ENCODE peak calls at places on chromosomes 16 and 17, in nine cellular contexts. A, U, Y, X, T, R, N, B and S are unnamed samples.
A peak's percentile ranks its signal among the peaks of the same experiment; 100 is the strongest.

GRCh38 chr17:55177159-55177913 is 87.4 kb upstream of the HLF start:
- DNase-seq in A (no peak), U (no peak), Y (no peak), X (peak; percentile 9), T (no peak), R (no peak), N (no peak), B (no peak), S (no peak)

GRCh38 chr16:11913425-11914079 is 2.2 kb downstream of the GSPT1 start:
- DNase-seq in A (no peak), U (no peak), Y (no peak), X (peak; percentile 46), T (peak; percentile 12), R (peak; percentile 38), N (no peak), B (peak; percentile 38), S (no peak)

GRCh38 chr17:17398928-17399926 is 77.6 kb upstream of the MED9 start:
- DNase-seq in A (peak; percentile 71), U (no peak), Y (no peak), X (no peak), T (no peak), R (no peak), N (no peak), B (no peak), S (no peak)

GRCh38 chr17:51385208-51385607 is 124.9 kb downstream of the UTP18 start:
- DNase-seq in A (no peak), U (no peak), Y (no peak), X (no peak), T (no peak), R (no peak), N (no peak), B (no peak), S (no peak)

GRCh38 chr16:3195975-3196374 is 8.0 kb downstream of the OR1F1 start:
- DNase-seq in A (no peak), U (no peak), Y (no peak), X (peak; percentile 64), T (no peak), R (no peak), N (no peak), B (no peak), S (no peak)

GRCh38 chr17:46047398-46047797 is 48.3 kb downstream of the STH start:
- DNase-seq in A (no peak), U (no peak), Y (no peak), X (no peak), T (no peak), R (no peak), N (no peak), B (no peak), S (no peak)

GRCh38 chr17:7951143-7951792 is 19.3 kb downstream of the CNTROB start:
- DNase-seq in A (no peak), U (no peak), Y (no peak), X (no peak), T (no peak), R (peak; percentile 70), N (no peak), B (no peak), S (no peak)

GRCh38 chr16:46621902-46622676 is 910 bp upstream of the SHCBP1 start:
- DNase-seq in A (no peak), U (no peak), Y (no peak), X (no peak), T (no peak), R (no peak), N (no peak), B (no peak), S (no peak)

GRCh38 chr16:75319513-75320401 is 68.3 kb upstream of the BCAR1 start:
- DNase-seq in A (no peak), U (no peak), Y (peak; percentile 81), X (peak; percentile 71), T (no peak), R (peak; percentile 33), N (no peak), B (no peak), S (no peak)

GRCh38 chr17:16962804-16963203 is 9.1 kb downstream of the TNFRSF13B start:
- DNase-seq in A (no peak), U (no peak), Y (no peak), X (peak; percentile 39), T (peak; percentile 13), R (no peak), N (no peak), B (peak; percentile 10), S (no peak)

GRCh38 chr16:72240949-72241348 is 69.0 kb upstream of the PMFBP1 start:
- DNase-seq in A (no peak), U (peak; percentile 64), Y (no peak), X (no peak), T (no peak), R (no peak), N (no peak), B (no peak), S (no peak)

GRCh38 chr16:2008631-2009301 is 855 bp downstream of the ZNF598 start:
- DNase-seq in A (no peak), U (no peak), Y (no peak), X (no peak), T (no peak), R (peak; percentile 66), N (no peak), B (no peak), S (no peak)